ENCODE peak calls at places on chromosomes 6 and 20, in seven cellular contexts. X is GM23338; Q is upper lobe of right lung; I is CD8-positive, alpha-beta T cell; M is tibial artery; Z is upper lobe of left lung; D is CD8-positive, alpha-beta memory T cell. Y is an unnamed sample.

GRCh38 chr6:113050010-113050893 is 703.1 kb downstream of the RFPL4B start:
- DNase-seq in Q (no peak), X (peak; percentile 28), Z (no peak), M (no peak), D (no peak), I (no peak), Y (peak; percentile 46)

GRCh38 chr20:23435675-23436539 is 3.6 kb upstream of the CSTL1 start:
- DNase-seq in Z (no peak), Q (no peak), D (no peak), X (no peak), M (no peak), I (no peak), Y (no peak)

GRCh38 chr6:5259428-5259827 is 1.3 kb downstream of the LYRM4 start:
- DNase-seq in Q (no peak), D (no peak), Z (no peak), M (no peak), I (no peak), X (no peak), Y (no peak)

GRCh38 chr6:68632620-68633195 is 2.4 kb upstream of the ADGRB3 start:
- DNase-seq in I (no peak), Q (no peak), Z (no peak), D (no peak), M (no peak), X (no peak), Y (no peak)

GRCh38 chr20:23156170-23156841 is 70.2 kb upstream of the CD93 start:
- DNase-seq in Q (no peak), Z (peak; percentile 83), I (no peak), M (peak; percentile 86), X (no peak), D (no peak), Y (peak; percentile 66)

GRCh38 chr6:56913276-56914138 is 41.4 kb upstream of the BEND6 start:
- DNase-seq in M (no peak), X (no peak), Z (no peak), Q (no peak), I (no peak), D (no peak), Y (no peak)

GRCh38 chr6:127023001-127023778 is 95.3 kb upstream of the RSPO3 start:
- DNase-seq in D (no peak), I (no peak), X (no peak), M (no peak), Z (no peak), Q (no peak), Y (no peak)

GRCh38 chr6:169491482-169491881 is 210.3 kb downstream of the WDR27 start:
- DNase-seq in I (no peak), X (no peak), D (no peak), Z (no peak), M (no peak), Q (no peak), Y (no peak)

GRCh38 chr6:123380257-123380656 is 256.5 kb downstream of the TRDN start:
- DNase-seq in Z (no peak), Q (no peak), D (no peak), M (no peak), X (peak; percentile 68), I (no peak), Y (peak; percentile 3)

GRCh38 chr6:124741341-124741740 is 220.9 kb upstream of the RNF217 start:
- DNase-seq in D (no peak), M (no peak), Q (no peak), I (no peak), Z (no peak), X (no peak), Y (no peak)

GRCh38 chr6:49551126-49551865 is 828 bp downstream of the C6orf141 start:
- DNase-seq in Z (peak; percentile 23), I (no peak), D (no peak), X (peak; percentile 77), Q (no peak), M (peak; percentile 65), Y (peak; percentile 13)

GRCh38 chr6:32192608-32193039 is at the start of gene GPSM3:
- DNase-seq in Z (peak; percentile 75), D (peak; percentile 57), X (peak; percentile 85), M (peak; percentile 75), Q (peak; percentile 88), I (peak; percentile 48), Y (no peak)

GRCh38 chr6:22436134-22436533 is 133.2 kb upstream of the HDGFL1 start:
- DNase-seq in D (no peak), Z (no peak), I (no peak), M (no peak), Q (no peak), X (no peak), Y (no peak)

GRCh38 chr6:138278326-138278725 is 60.0 kb upstream of the PBOV1 start:
- DNase-seq in D (no peak), Q (no peak), M (no peak), Z (no peak), I (no peak), X (peak; percentile 61), Y (no peak)

GRCh38 chr6:166484863-166485262 is 101.6 kb downstream of the RAMACL start:
- DNase-seq in M (no peak), Q (peak; percentile 38), I (no peak), Z (no peak), D (no peak), X (no peak), Y (no peak)

GRCh38 chr6:140271759-140272377 is 897.4 kb upstream of the CITED2 start:
- DNase-seq in I (no peak), M (no peak), Z (no peak), Q (no peak), D (no peak), X (no peak), Y (no peak)

GRCh38 chr6:2215342-2215741 is 30.1 kb downstream of the GMDS start:
- DNase-seq in X (no peak), D (no peak), I (no peak), Q (no peak), Z (no peak), M (no peak), Y (no peak)

GRCh38 chr20:35135867-35136586 is 11.1 kb downstream of the EDEM2 start:
- DNase-seq in I (no peak), Z (peak; percentile 34), Q (no peak), X (no peak), M (peak; percentile 86), D (no peak), Y (no peak)

GRCh38 chr6:25193147-25193864 is 85.9 kb upstream of the CARMIL1 start:
- DNase-seq in Q (no peak), D (no peak), M (peak; percentile 74), X (no peak), Z (no peak), I (no peak), Y (peak; percentile 97)

GRCh38 chr20:57180954-57181353 is 85.5 kb downstream of the BMP7 start:
- DNase-seq in M (no peak), Q (no peak), I (no peak), D (no peak), Z (no peak), X (peak; percentile 55), Y (no peak)

GRCh38 chr20:428658-429200 is 20.6 kb downstream of the RBCK1 start:
- DNase-seq in X (peak; percentile 60), Z (no peak), Q (no peak), I (no peak), D (no peak), M (peak; percentile 60), Y (no peak)

GRCh38 chr6:53979468-53980067 is 131.7 kb upstream of the MLIP start:
- DNase-seq in X (peak; percentile 76), Q (no peak), Z (no peak), M (no peak), I (no peak), D (no peak), Y (peak; percentile 79)

GRCh38 chr6:45927421-45928234 is 88.0 kb downstream of the CLIC5 start:
- DNase-seq in Q (no peak), Z (no peak), M (no peak), X (peak; percentile 36), D (no peak), I (no peak), Y (no peak)

GRCh38 chr6:35228483-35228882 is 14.7 kb downstream of the SCUBE3 start:
- DNase-seq in M (no peak), Z (no peak), Q (no peak), X (no peak), D (no peak), I (no peak), Y (no peak)

DNA sequence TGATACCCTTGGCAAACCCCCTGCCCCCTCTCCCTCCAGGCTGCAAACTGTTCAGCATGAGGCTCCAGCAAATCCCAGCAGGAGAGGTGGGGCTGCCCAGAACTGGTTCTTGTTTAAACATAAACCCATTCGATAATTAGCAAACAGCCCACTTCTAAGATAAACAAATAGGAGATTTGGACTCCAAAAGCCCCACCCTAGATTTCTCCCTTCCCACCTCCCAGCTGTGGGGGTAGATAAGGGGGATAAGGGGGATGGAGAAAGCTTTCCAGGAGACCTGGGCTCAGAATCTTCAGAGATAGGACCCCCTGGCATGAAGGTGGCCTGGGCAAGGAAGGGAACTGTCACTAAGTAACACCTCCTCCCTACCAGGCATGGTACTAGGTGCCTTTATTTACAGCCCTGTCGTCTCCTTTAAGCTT is 4.8 kb downstream of the SDC4 start:
- DNase-seq in X (no peak), D (no peak), I (no peak), M (peak; percentile 64), Z (peak; percentile 64), Q (no peak), Y (peak; percentile 28)
- H3K4me3 ChIP-seq in X (peak overlapping the region; percentile 46), D (no peak overlapping the region), I (no peak overlapping the region), M (peak overlapping the region; percentile 84), Z (peak overlapping the region; percentile 74), Q (peak overlapping the region; percentile 67), Y (peak overlapping the region; percentile 95)

GRCh38 chr6:52365871-52366540 is 4.1 kb downstream of the PAQR8 start:
- DNase-seq in Q (no peak), I (no peak), X (no peak), M (no peak), D (no peak), Z (no peak), Y (peak; percentile 32)
- H3K4me1 ChIP-seq in Q (peaks cover 14% of the 10 kb centered on the region), I (peaks cover 57% of the 10 kb centered on the region), X (peaks cover 22% of the 10 kb centered on the region), M (peaks cover 12% of the 10 kb centered on the region), D (peaks cover 48% of the 10 kb centered on the region), Z (peaks cover 11% of the 10 kb centered on the region), Y (peaks cover 5% of the 10 kb centered on the region)

DNA sequence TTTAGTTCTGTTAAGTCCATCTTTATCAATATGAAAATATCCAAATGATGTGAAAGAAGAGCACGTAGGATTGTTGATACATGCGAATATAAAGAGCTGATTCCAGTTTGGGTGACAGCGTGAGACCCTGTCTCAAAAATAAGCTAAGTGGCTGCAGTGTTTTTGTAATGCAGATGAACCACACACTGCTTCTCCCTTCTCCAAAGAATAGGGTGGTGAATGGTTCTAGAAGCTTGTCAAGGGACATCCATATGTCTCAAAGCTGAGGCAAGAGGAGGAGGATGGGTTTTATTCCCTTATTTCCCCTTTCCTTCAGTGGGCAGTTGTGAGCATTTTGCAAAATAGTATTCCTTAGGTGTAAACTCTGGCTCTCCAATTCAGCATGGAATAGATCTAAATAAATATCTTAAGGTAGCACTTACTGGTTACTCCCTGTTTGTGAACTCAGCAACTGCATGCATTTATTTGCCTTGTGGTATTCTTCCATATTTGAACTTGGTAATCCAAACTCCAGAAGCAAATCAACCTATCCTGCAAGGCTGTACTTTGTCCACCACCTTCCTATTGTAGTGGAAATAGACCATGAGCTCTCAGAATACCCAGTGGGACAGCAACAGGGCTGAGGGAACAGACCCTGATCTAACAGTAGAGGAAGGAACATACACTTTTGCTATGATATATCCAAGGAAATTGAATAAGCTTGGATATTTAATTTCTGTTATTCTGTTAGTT is 38.0 kb downstream of the XRN2 start:
- DNase-seq in Q (no peak), D (no peak), M (no peak), X (no peak), I (no peak), Z (no peak), Y (no peak)
- H3K36me3 ChIP-seq in Q (peaks cover 88% of the 10 kb centered on the region), D (peaks cover 42% of the 10 kb centered on the region), M (peaks cover 60% of the 10 kb centered on the region), X (peaks cover 47% of the 10 kb centered on the region), I (peaks cover 33% of the 10 kb centered on the region), Z (peaks cover 45% of the 10 kb centered on the region), Y (peaks cover 82% of the 10 kb centered on the region)

GRCh38 chr20:19047040-19047950 is 165.1 kb upstream of the SLC24A3 start:
- DNase-seq in Q (peak; percentile 75), I (no peak), D (no peak), X (no peak), M (peak; percentile 86), Z (peak; percentile 80), Y (no peak)
- H3K4me3 ChIP-seq in Q (no peak overlapping the region), I (no peak overlapping the region), D (no peak overlapping the region), X (no peak overlapping the region), M (no peak overlapping the region), Z (no peak overlapping the region), Y (no peak overlapping the region)

Y was measured in adipocyte.